ENCODE peak calls at places on chromosomes 13 and 19, in four cellular contexts. L is HAP-1, Z is cardiac muscle cell, R is BE2C. J is an unnamed sample. For H3K4me1 and H3K9me3, the result is how much of the 10 kb centered on the place peaks cover.

GRCh38 chr19:2982983-2983350 is 5.6 kb downstream of the TLE6 start:
- DNase-seq in L (peak), Z (peak), R (peak), J (peak)

GRCh38 chr19:19062454-19063182 is 1.2 kb upstream of the SLC25A42 start:
- DNase-seq in L (no peak), Z (no peak), R (peak), J (no peak)

GRCh38 chr19:50749490-50749889 is 20.8 kb upstream of the GPR32 start:
- DNase-seq in L (no peak), Z (no peak), R (no peak), J (no peak)

GRCh38 chr13:82739881-82740280 is 1142.4 kb downstream of the SLITRK1 start:
- DNase-seq in L (no peak), Z (no peak), R (no peak), J (no peak)

GRCh38 chr13:98539655-98540054 is 37.3 kb downstream of the STK24 start:
- DNase-seq in L (no peak), Z (no peak), R (no peak), J (no peak)

GRCh38 chr13:91172160-91172559 is 175.3 kb upstream of the MIR17HG start:
- DNase-seq in L (no peak), Z (no peak), R (no peak), J (no peak)

GRCh38 chr19:47618771-47619170 is 9.8 kb downstream of the BICRA start:
- DNase-seq in L (no peak), Z (no peak), R (no peak), J (no peak)

GRCh38 chr19:28140201-28140600 is 1072.8 kb downstream of the UQCRFS1 start:
- DNase-seq in L (no peak), Z (no peak), R (no peak), J (no peak)

GRCh38 chr19:49395581-49396407 is 7.7 kb downstream of the KASH5 start:
- DNase-seq in L (no peak), Z (no peak), R (no peak), J (no peak)

GRCh38 chr19:42053037-42053935 is 16.7 kb downstream of the GRIK5 start:
- DNase-seq in L (no peak), Z (no peak), R (peak), J (no peak)

GRCh38 chr19:54013866-54014265 is 22.4 kb downstream of the CACNG6 start:
- DNase-seq in L (no peak), Z (no peak), R (no peak), J (no peak)

GRCh38 chr13:21583496-21583895 is 20.5 kb downstream of the MICU2 start:
- DNase-seq in L (no peak), Z (no peak), R (peak), J (no peak)

GRCh38 chr19:8640402-8641004 is 10.1 kb downstream of the NFILZ start:
- DNase-seq in L (no peak), Z (no peak), R (no peak), J (no peak)

GRCh38 chr13:90533866-90534265 is 813.6 kb upstream of the MIR17HG start:
- DNase-seq in L (no peak), Z (no peak), R (no peak), J (no peak)

GRCh38 chr19:18865973-18866799 is 29.8 kb downstream of the CERS1 start:
- DNase-seq in L (peak), Z (peak), R (peak), J (no peak)

GRCh38 chr19:40717880-40718773 is 1.2 kb downstream of the ITPKC start:
- DNase-seq in L (peak), Z (peak), R (no peak), J (no peak)

GRCh38 chr13:48888613-48889012 is 87.1 kb upstream of the FNDC3A start:
- DNase-seq in L (no peak), Z (no peak), R (no peak), J (no peak)

GRCh38 chr19:47110521-47111080 is 3.0 kb downstream of the ZC3H4 start:
- DNase-seq in L (peak), Z (no peak), R (peak), J (no peak)

GRCh38 chr19:11018179-11018578 is 57.3 kb downstream of the SMARCA4 start:
- DNase-seq in L (no peak), Z (no peak), R (no peak), J (no peak)

GRCh38 chr13:97141564-97142005 is 80.5 kb upstream of the MBNL2 start:
- DNase-seq in L (peak), Z (peak), R (peak), J (no peak)

GRCh38 chr19:30667746-30668145 is 295.6 kb downstream of the ZNF536 start:
- DNase-seq in L (no peak), Z (no peak), R (no peak), J (no peak)

GRCh38 chr19:17779281-17779930 is 15.5 kb upstream of the B3GNT3 start:
- DNase-seq in L (peak), Z (no peak), R (no peak), J (no peak)

GRCh38 chr13:50707533-50708096 is 135.9 kb downstream of the DLEU7 start:
- DNase-seq in L (no peak), Z (no peak), R (peak), J (no peak)

GRCh38 chr19:35715981-35716734 is 1.6 kb upstream of the KMT2B start:
- DNase-seq in L (no peak), Z (peak), R (peak), J (no peak)

GRCh38 chr19:2270572-2271515 is 11.1 kb downstream of the PEAK3 start:
- DNase-seq in L (peak), Z (peak), R (peak), J (peak)

GRCh38 chr19:46608581-46609345 is 7.6 kb downstream of the CALM3 start:
- DNase-seq in L (no peak), Z (no peak), R (no peak), J (no peak)

GRCh38 chr13:102400619-102401125 is 1.2 kb downstream of the FGF14 start:
- DNase-seq in L (no peak), Z (no peak), R (peak), J (no peak)

GRCh38 chr19:4140237-4140711 is 13.2 kb upstream of the CREB3L3 start:
- DNase-seq in L (peak), Z (peak), R (peak), J (no peak)

DNA sequence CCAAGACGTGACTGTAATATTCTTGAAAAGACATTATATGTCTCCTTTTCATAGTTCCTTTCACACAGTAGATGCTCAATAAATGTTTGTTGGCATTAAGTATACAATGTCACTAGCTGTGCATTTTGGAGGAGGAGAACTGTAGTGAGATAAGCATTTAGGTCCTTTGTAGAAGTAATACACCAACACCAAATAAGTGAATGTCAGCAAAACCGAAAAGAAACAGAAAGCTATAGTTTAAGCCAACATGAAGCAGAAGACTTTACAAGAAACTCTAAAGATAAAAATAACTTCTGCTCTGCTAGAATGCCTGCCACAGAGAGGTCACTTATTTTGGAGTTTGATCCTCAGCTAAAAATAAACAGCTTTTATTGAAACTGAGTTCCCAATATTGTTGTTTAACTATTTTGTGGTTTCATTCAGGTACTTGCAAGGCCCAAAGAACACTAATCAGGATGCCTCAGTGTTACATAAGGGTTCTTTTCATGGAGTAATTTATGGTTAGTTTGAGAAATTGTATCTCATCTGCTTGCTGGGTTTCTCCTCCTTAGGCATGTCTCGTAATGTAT is 86.2 kb downstream of the STARD13 start:
- DNase-seq in L (no peak), Z (no peak), R (no peak), J (no peak)
- H3K4me1 ChIP-seq in L (under half), Z (under half), R (under half), J (half or more)

GRCh38 chr13:35472308-35473008 is 4.0 kb downstream of the MAB21L1 start:
- DNase-seq in L (no peak), Z (no peak), R (peak), J (no peak)

GRCh38 chr13:35474551-35474950 is 1.9 kb downstream of the MAB21L1 start:
- DNase-seq in L (no peak), Z (peak), R (no peak), J (no peak)

GRCh38 chr13:35470671-35471465 is 5.6 kb downstream of the MAB21L1 start:
- DNase-seq in L (no peak), Z (peak), R (peak), J (no peak)

GRCh38 chr13:35469781-35470380 is 6.6 kb downstream of the MAB21L1 start:
- DNase-seq in L (peak), Z (no peak), R (no peak), J (no peak)

DNA sequence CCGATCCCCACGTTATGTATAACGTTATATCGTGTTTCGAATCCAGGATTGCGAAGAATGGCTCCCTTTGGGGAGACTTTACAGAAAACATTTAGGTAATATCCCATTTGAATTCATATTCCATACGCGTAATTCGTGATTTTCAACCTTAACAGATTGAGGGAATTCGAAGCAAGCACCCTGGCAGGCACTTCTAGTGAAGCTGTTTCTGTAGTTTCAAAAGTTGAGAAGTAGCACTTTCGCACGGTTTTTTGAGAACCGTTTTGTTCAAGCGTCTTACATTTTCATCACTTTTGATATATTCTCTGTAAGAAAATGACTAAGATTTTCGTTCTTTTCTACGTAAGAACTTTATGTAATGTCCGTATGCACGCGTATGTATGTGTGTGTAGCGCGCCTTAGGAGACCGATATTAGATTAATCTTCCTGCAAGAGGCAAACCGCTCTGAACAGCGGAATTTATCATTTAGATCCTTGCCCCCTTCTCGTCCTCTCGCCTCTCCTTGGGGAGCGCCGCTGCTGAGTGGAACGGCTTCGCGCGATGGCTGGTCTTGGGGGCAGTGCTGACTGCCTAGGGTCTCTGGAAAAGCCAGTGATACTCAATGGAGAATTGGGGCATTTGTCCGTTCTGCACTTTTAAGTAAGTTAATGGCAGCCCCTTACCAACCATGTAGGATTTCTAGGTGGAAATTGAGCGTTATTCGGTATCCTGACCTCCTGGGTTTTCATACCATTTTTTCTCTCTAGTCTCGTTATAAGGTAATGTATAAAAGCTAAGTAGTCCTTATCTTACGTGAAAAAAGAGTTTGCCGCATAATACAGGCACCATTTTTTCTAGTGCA is 4.8 kb downstream of the MAB21L1 start:
- DNase-seq in L (no peak), Z (peak), R (peak), J (no peak)
- H3K4me3 ChIP-seq in L (no peak), Z (peak), R (peak), J (peak)

GRCh38 chr13:80669112-80669511 is 328.2 kb upstream of the SPRY2 start:
- DNase-seq in L (no peak), Z (no peak), R (no peak), J (no peak)
- H3K9me3 ChIP-seq in L (under half), Z (under half), R (under half), J (under half)

GRCh38 chr13:24162604-24163003 is 2.1 kb downstream of the SPATA13 start:
- DNase-seq in L (no peak), Z (no peak), R (no peak), J (no peak)
- H3K4me1 ChIP-seq in L (under half), Z (under half), R (under half), J (under half)

DNA sequence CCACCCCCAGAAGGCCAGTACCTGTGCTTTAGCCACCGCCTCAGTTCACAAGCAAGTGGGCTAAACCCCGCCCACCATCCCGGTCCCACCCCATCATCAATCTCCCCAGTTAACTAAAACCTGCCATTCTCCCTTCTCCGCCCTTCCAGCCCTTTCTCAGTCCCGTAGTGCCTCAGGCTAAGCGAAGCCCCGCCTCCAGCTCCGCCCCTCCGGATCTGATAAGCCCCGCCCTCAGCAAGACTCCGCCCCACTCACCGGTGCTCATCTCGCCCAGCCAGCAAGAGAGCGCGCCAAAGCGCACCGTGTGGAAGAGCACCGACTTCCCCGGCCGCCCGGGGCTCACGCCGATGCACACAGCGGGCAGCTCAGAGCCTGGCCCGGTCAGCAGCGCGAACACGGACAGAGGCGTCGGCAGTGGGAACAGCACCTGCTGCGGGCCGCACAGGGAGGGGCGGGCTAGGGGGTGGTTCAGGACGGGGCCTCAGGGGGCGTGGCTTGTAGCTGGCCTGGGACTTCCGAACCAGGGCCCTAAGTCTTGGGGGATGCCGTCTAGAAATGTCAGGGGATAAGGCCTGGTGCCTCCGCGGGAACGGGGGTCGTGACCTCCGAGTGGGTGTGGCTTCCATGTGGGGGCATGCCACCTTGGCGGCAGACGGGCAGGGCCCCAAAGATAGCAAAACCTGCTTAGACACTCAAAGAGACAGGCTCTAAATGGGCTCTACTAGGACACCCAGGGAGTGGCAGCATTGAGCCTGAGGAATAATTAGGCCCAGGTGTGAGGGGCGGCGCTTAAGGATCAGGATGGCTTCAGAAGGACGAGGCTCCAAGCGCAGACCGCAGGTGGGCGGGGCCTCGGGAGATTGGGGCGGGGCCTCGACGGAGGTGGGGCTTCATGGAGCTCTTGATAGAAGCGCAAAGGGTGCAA is 21.4 kb downstream of the MAP4K1 start:
- DNase-seq in L (peak), Z (peak), R (peak), J (no peak)
- H3K4me3 ChIP-seq in L (no peak), Z (peak), R (peak), J (peak)

DNA sequence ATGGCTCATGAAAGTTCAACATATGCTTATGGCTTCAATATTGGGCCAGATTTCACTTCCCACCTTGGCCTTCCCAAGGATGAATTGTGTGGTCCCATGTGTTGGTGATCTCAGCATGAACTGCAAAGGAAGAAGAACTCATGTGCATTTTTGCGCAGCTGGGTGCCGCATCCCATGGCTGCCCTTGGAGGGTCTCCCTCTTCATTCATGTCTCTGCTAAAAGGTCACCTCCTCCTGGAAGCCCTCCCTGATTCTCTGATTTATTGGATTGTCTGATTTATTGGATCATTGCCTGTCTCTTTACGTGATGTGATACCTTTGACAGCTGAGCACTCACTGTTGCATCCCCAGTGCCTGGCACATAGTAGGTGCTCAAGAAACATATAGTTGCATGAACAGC is 1.7 kb upstream of the CYP4F8 start:
- DNase-seq in L (no peak), Z (no peak), R (no peak), J (no peak)
- H3K9me3 ChIP-seq in L (under half), Z (under half), R (under half), J (under half)